ENCODE peak calls at places on chromosomes 11 and 22, in nine cellular contexts. W is fibroblast of lung, Q is HL-60, Y is pancreas, B is OCI-LY7, N is cardiac fibroblast, G is bronchial epithelial cell, F is heart left ventricle, S is left ventricle myocardium inferior. H is an unnamed sample.
A peak's percentile ranks its signal among the peaks of the same experiment; 100 is the strongest.

GRCh38 chr11:103929168-103929903 is 107.1 kb upstream of the DDI1 start:
- DNase-seq in W (no peak), Q (no peak), Y (no peak), B (peak; percentile 25), N (no peak), G (no peak), F (no peak), S (no peak), H (peak; percentile 89)

GRCh38 chr11:134658481-134659080 is 246.5 kb upstream of the B3GAT1 start:
- DNase-seq in W (no peak), Q (no peak), Y (no peak), B (no peak), N (no peak), G (no peak), F (no peak), S (no peak), H (no peak)

GRCh38 chr22:38104084-38104483 is 6.4 kb downstream of the BAIAP2L2 start:
- DNase-seq in W (no peak), Q (peak; percentile 48), Y (no peak), B (peak; percentile 55), N (peak; percentile 25), G (peak; percentile 13), F (no peak), S (no peak), H (no peak)

GRCh38 chr11:27209562-27210005 is 153.4 kb downstream of the CCDC34 start:
- DNase-seq in W (peak; percentile 100), Q (no peak), Y (peak; percentile 55), B (no peak), N (peak; percentile 88), G (peak; percentile 99), F (peak; percentile 21), S (peak; percentile 48), H (no peak)

GRCh38 chr11:47564933-47565339 is 463 bp upstream of the PTPMT1 start:
- DNase-seq in W (no peak), Q (no peak), Y (no peak), B (no peak), N (no peak), G (no peak), F (no peak), S (no peak), H (no peak)

GRCh38 chr11:9462806-9463537 is 2.2 kb downstream of the ZNF143 start:
- DNase-seq in W (peak; percentile 42), Q (no peak), Y (no peak), B (no peak), N (no peak), G (peak; percentile 65), F (no peak), S (no peak), H (peak; percentile 47)

GRCh38 chr11:56296877-56297276 is 4.8 kb upstream of the OR8H1 start:
- DNase-seq in W (no peak), Q (no peak), Y (no peak), B (no peak), N (no peak), G (no peak), F (no peak), S (no peak), H (no peak)

GRCh38 chr11:67418476-67419281 is 3.2 kb downstream of the CARNS1 start:
- DNase-seq in W (no peak), Q (peak; percentile 74), Y (no peak), B (no peak), N (no peak), G (no peak), F (peak; percentile 68), S (peak; percentile 58), H (no peak)

GRCh38 chr11:26950260-26950719 is 43.6 kb upstream of the FIBIN start:
- DNase-seq in W (peak; percentile 88), Q (no peak), Y (no peak), B (no peak), N (peak; percentile 69), G (peak; percentile 38), F (no peak), S (no peak), H (no peak)

GRCh38 chr22:41280065-41280464 is 5.9 kb downstream of the RANGAP1 start:
- DNase-seq in W (no peak), Q (no peak), Y (no peak), B (no peak), N (no peak), G (peak; percentile 99), F (no peak), S (no peak), H (no peak)

GRCh38 chr22:34281738-34282137 is 361.5 kb upstream of the LARGE1 start:
- DNase-seq in W (no peak), Q (no peak), Y (no peak), B (no peak), N (no peak), G (no peak), F (no peak), S (no peak), H (no peak)

GRCh38 chr11:99325807-99326206 is 305.1 kb downstream of the CNTN5 start:
- DNase-seq in W (peak; percentile 84), Q (peak; percentile 10), Y (no peak), B (no peak), N (peak; percentile 89), G (peak; percentile 64), F (no peak), S (no peak), H (no peak)

GRCh38 chr11:109329716-109330115 is 92.3 kb upstream of the C11orf87 start:
- DNase-seq in W (no peak), Q (no peak), Y (no peak), B (no peak), N (no peak), G (peak; percentile 18), F (no peak), S (no peak), H (no peak)

GRCh38 chr11:129728571-129728970 is 87.1 kb upstream of the TMEM45B start:
- DNase-seq in W (no peak), Q (no peak), Y (peak; percentile 20), B (no peak), N (no peak), G (peak; percentile 68), F (no peak), S (no peak), H (no peak)

GRCh38 chr11:108239076-108239475 is 16.2 kb downstream of the ATM start:
- DNase-seq in W (no peak), Q (no peak), Y (no peak), B (no peak), N (no peak), G (no peak), F (no peak), S (no peak), H (no peak)

GRCh38 chr11:108246309-108246708 is 23.4 kb downstream of the ATM start:
- DNase-seq in W (no peak), Q (no peak), Y (no peak), B (no peak), N (no peak), G (no peak), F (no peak), S (no peak), H (no peak)

GRCh38 chr11:108241370-108242037 is 18.6 kb downstream of the ATM start:
- DNase-seq in W (no peak), Q (no peak), Y (no peak), B (no peak), N (no peak), G (no peak), F (no peak), S (no peak), H (no peak)

GRCh38 chr11:108246885-108247284 is 24.0 kb downstream of the ATM start:
- DNase-seq in W (no peak), Q (no peak), Y (no peak), B (no peak), N (no peak), G (no peak), F (no peak), S (no peak), H (no peak)

GRCh38 chr11:108242422-108242821 is 19.6 kb downstream of the ATM start:
- DNase-seq in W (no peak), Q (no peak), Y (no peak), B (no peak), N (no peak), G (no peak), F (no peak), S (no peak), H (no peak)
- H3K4me3 ChIP-seq in W (no peak overlapping the region), Q (no peak overlapping the region), Y (no peak overlapping the region), B (no peak overlapping the region), N (no peak overlapping the region), G (no peak overlapping the region), F (no peak overlapping the region), S (no peak overlapping the region), H (no peak overlapping the region)

DNA sequence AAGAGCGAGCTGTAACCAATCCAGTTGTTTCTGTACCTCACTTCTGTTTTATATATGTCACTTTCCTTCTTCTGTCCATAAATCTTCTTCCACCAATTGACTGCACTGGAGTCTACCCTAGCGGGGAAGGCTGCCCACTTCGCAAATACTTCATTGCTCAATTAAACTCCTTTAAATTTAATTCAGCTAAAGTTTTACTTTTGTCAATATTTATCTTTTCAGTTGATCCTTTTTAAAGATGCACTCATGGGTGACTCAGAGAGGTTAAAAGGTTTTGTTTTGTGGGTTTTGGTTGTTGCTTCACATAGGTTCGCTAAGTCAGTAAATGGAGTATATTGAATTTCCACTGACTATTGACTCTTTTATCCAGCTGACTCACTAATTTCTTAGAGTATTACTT is 597.2 kb downstream of the DLG2 start:
- DNase-seq in W (peak; percentile 30), Q (no peak), Y (no peak), B (no peak), N (no peak), G (peak; percentile 73), F (no peak), S (no peak), H (no peak)
- H3K4me3 ChIP-seq in W (no peak overlapping the region), Q (no peak overlapping the region), Y (no peak overlapping the region), B (no peak overlapping the region), N (no peak overlapping the region), G (no peak overlapping the region), F (no peak overlapping the region), S (no peak overlapping the region), H (no peak overlapping the region)

GRCh38 chr11:69057801-69058200 is 9.1 kb downstream of the TPCN2 start:
- DNase-seq in W (no peak), Q (no peak), Y (no peak), B (no peak), N (no peak), G (no peak), F (no peak), S (no peak), H (no peak)
- H3K4me3 ChIP-seq in W (no peak overlapping the region), Q (no peak overlapping the region), Y (no peak overlapping the region), B (no peak overlapping the region), N (no peak overlapping the region), G (no peak overlapping the region), F (no peak overlapping the region), S (no peak overlapping the region), H (no peak overlapping the region)

GRCh38 chr11:6657346-6657745 is 1.7 kb upstream of the DCHS1 start:
- DNase-seq in W (no peak), Q (no peak), Y (no peak), B (no peak), N (no peak), G (no peak), F (no peak), S (no peak), H (no peak)

GRCh38 chr11:6655020-6655789 is 404 bp downstream of the DCHS1 start:
- DNase-seq in W (no peak), Q (no peak), Y (no peak), B (no peak), N (no peak), G (no peak), F (peak; percentile 52), S (no peak), H (no peak)

GRCh38 chr11:6656936-6657335 is 1.3 kb upstream of the DCHS1 start:
- DNase-seq in W (no peak), Q (no peak), Y (no peak), B (no peak), N (no peak), G (no peak), F (no peak), S (no peak), H (no peak)

GRCh38 chr11:6655790-6656580 is at the start of gene DCHS1:
- DNase-seq in W (no peak), Q (no peak), Y (no peak), B (no peak), N (no peak), G (no peak), F (peak; percentile 64), S (no peak), H (no peak)

GRCh38 chr11:6656581-6656915 is 939 bp upstream of the DCHS1 start:
- DNase-seq in W (no peak), Q (no peak), Y (no peak), B (no peak), N (no peak), G (no peak), F (no peak), S (no peak), H (no peak)
- H3K4me3 ChIP-seq in W (no peak overlapping the region), Q (no peak overlapping the region), Y (no peak overlapping the region), B (no peak overlapping the region), N (no peak overlapping the region), G (no peak overlapping the region), F (peak overlapping the region; percentile 54), S (peak overlapping the region; percentile 68), H (no peak overlapping the region)